ENCODE peak calls at places on chromosomes 3 and 15, in eight cellular contexts. Y, B, C, O, K, F, N and I are unnamed samples.

GRCh38 chr3:73509812-73510211 is 114.9 kb downstream of the PDZRN3 start:
- DNase-seq in Y (no peak), B (no peak), C (no peak), O (peak), K (no peak), F (no peak), N (no peak), I (no peak)

GRCh38 chr3:29977360-29977759 is 629.0 kb upstream of the TGFBR2 start:
- DNase-seq in Y (no peak), B (peak), C (no peak), O (no peak), K (no peak), F (peak), N (no peak), I (peak)

GRCh38 chr3:50474717-50475116 is 28.7 kb downstream of the CACNA2D2 start:
- DNase-seq in Y (no peak), B (peak), C (no peak), O (peak), K (no peak), F (peak), N (no peak), I (peak)

GRCh38 chr3:14411988-14412387 is 9.6 kb downstream of the SLC6A6 start:
- DNase-seq in Y (no peak), B (no peak), C (no peak), O (peak), K (no peak), F (no peak), N (no peak), I (no peak)

GRCh38 chr15:40878785-40879184 is 4.8 kb upstream of the RHOV start:
- DNase-seq in Y (no peak), B (peak), C (no peak), O (peak), K (no peak), F (peak), N (no peak), I (peak)

GRCh38 chr3:14033023-14033422 is 91.6 kb downstream of the CHCHD4 start:
- DNase-seq in Y (no peak), B (no peak), C (no peak), O (no peak), K (no peak), F (no peak), N (no peak), I (no peak)

GRCh38 chr15:90496791-90497190 is 32.9 kb upstream of the CRTC3 start:
- DNase-seq in Y (no peak), B (no peak), C (no peak), O (no peak), K (peak), F (no peak), N (no peak), I (peak)

GRCh38 chr3:152243301-152243711 is 25.4 kb upstream of the MBNL1 start:
- DNase-seq in Y (no peak), B (no peak), C (no peak), O (no peak), K (no peak), F (no peak), N (no peak), I (no peak)

GRCh38 chr3:115624029-115624645 is 827 bp downstream of the GAP43 start:
- DNase-seq in Y (no peak), B (no peak), C (no peak), O (no peak), K (no peak), F (peak), N (peak), I (no peak)

GRCh38 chr15:39624806-39625205 is 43.9 kb downstream of the THBS1 start:
- DNase-seq in Y (peak), B (peak), C (peak), O (peak), K (no peak), F (peak), N (no peak), I (peak)

GRCh38 chr3:127454051-127454450 is 136.5 kb downstream of the TPRA1 start:
- DNase-seq in Y (peak), B (no peak), C (no peak), O (no peak), K (no peak), F (no peak), N (peak), I (no peak)

GRCh38 chr3:12479919-12480425 is 4.3 kb upstream of the TSEN2 start:
- DNase-seq in Y (no peak), B (peak), C (peak), O (peak), K (peak), F (peak), N (no peak), I (peak)

GRCh38 chr3:185268194-185268809 is 14.5 kb upstream of the EHHADH start:
- DNase-seq in Y (no peak), B (no peak), C (no peak), O (no peak), K (no peak), F (no peak), N (no peak), I (no peak)

GRCh38 chr3:194880940-194881925 is 195.6 kb downstream of the FAM43A start:
- DNase-seq in Y (no peak), B (no peak), C (no peak), O (peak), K (no peak), F (no peak), N (no peak), I (no peak)

GRCh38 chr15:69493406-69493805 is 40.8 kb downstream of the RPLP1 start:
- DNase-seq in Y (no peak), B (no peak), C (no peak), O (no peak), K (no peak), F (no peak), N (no peak), I (no peak)

GRCh38 chr3:161914703-161915102 is 418.1 kb downstream of the OTOL1 start:
- DNase-seq in Y (no peak), B (peak), C (peak), O (peak), K (peak), F (peak), N (peak), I (peak)

DNA sequence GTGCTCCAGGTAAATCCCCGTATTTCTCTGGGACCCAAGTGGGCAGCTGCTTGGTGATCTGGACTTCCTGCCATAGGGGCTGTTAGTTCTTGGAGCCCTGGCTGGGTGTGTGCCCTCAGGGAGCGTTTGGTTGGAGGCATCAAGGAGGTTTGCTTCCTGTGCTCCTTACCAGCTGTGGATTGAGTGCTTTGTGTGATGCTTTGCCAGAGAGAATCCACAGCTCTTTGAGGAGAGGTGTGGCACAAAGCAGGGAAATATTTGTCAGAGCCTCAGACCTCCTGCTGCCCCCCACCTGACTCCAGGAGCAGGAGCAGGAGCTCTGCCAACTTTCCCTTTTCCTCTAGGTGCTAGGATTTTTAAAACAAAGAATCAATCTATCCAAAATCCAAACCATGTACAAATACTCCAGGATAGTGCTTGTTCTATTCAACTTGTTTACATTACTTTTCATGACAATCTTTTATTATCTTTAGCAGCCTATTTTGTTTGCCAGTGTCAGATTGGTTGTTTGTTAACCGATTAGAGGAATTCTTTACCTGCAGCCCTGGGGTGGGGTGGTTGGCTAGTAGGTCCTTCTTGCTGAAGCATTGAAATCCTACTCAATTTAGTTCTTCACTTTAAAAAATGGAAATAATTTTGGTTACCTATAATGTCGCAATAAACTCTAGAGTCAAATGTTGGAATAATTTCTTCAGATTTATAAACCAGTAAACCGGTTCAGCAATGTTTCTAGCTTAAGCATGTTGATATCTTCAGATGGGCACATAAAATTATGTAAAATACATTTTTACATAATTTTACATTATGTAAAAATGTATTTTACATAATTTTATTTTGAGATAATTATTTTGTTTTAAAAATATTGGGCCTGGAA is 2.5 kb downstream of the CTDSPL start:
- DNase-seq in Y (peak), B (peak), C (no peak), O (peak), K (no peak), F (no peak), N (peak), I (no peak)
- H3K4me3 ChIP-seq in Y (no peak), B (no peak), C (no peak), O (no peak), K (no peak), F (no peak), N (no peak), I (peak)

GRCh38 chr3:43087249-43087776 is 18.6 kb downstream of the POMGNT2 start:
- DNase-seq in Y (no peak), B (no peak), C (no peak), O (peak), K (no peak), F (peak), N (no peak), I (no peak)
- TF ChIP-seq CTCF in Y (no peak), B (peak), C (no peak), O (no peak), K (peak), F (peak), N (peak), I (peak)

GRCh38 chr15:42270551-42270950 is 2.5 kb upstream of the GANC start:
- DNase-seq in Y (no peak), B (no peak), C (no peak), O (no peak), K (no peak), F (no peak), N (no peak), I (no peak)
- H3K4me3 ChIP-seq in Y (no peak), B (no peak), C (no peak), O (peak), K (peak), F (no peak), N (no peak), I (no peak)

GRCh38 chr3:149765762-149766334 is 13.6 kb upstream of the COMMD2 start:
- DNase-seq in Y (no peak), B (peak), C (no peak), O (peak), K (no peak), F (peak), N (no peak), I (peak)
- TF ChIP-seq CTCF in Y (peak), B (peak), C (peak), O (peak), K (peak), F (peak), N (peak), I (peak)

GRCh38 chr3:27714101-27714526 is 8.0 kb downstream of the EOMES start:
- DNase-seq in Y (no peak), B (no peak), C (no peak), O (no peak), K (peak), F (no peak), N (no peak), I (no peak)
- H3K4me3 ChIP-seq in Y (no peak), B (no peak), C (peak), O (peak), K (peak), F (peak), N (no peak), I (no peak)

DNA sequence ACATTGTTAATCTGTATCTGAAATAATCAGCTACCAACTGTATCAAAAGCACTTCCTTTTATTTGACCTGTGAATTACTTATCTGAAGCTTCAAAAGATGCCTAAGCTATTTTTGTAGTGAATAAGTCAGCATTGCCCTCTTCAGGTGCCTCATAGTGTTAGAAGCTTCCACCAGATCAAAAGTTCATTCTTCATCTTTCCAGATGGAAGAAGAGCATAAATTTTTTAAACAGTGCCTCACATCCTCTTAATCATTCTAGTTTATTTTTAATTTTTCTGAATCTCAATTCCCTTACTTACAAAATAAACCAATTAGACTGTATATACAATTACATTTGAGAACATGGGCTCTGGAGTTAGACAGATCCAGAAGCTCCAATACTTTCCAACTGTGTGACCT is 65.0 kb downstream of the MYO5A start:
- DNase-seq in Y (no peak), B (no peak), C (no peak), O (peak), K (no peak), F (peak), N (no peak), I (peak)
- TF ChIP-seq CTCF in Y (no peak), B (peak), C (no peak), O (no peak), K (no peak), F (peak), N (peak), I (peak)

GRCh38 chr3:64098686-64099085 is 75.4 kb upstream of the PSMD6 start:
- DNase-seq in Y (no peak), B (no peak), C (no peak), O (peak), K (no peak), F (peak), N (no peak), I (no peak)

GRCh38 chr3:64093825-64094712 is 70.8 kb upstream of the PSMD6 start:
- DNase-seq in Y (no peak), B (peak), C (no peak), O (peak), K (peak), F (no peak), N (no peak), I (no peak)

GRCh38 chr3:64091501-64091900 is 68.2 kb upstream of the PSMD6 start:
- DNase-seq in Y (no peak), B (no peak), C (no peak), O (no peak), K (no peak), F (no peak), N (no peak), I (no peak)

GRCh38 chr3:64097920-64098319 is 74.6 kb upstream of the PSMD6 start:
- DNase-seq in Y (no peak), B (no peak), C (no peak), O (no peak), K (no peak), F (no peak), N (no peak), I (no peak)

GRCh38 chr3:64094713-64095079 is 71.4 kb upstream of the PSMD6 start:
- DNase-seq in Y (no peak), B (no peak), C (no peak), O (no peak), K (no peak), F (no peak), N (no peak), I (no peak)
- H3K4me3 ChIP-seq in Y (no peak), B (no peak), C (no peak), O (no peak), K (no peak), F (no peak), N (no peak), I (no peak)

GRCh38 chr3:196604548-196604947 is 34.9 kb upstream of the NRROS start:
- DNase-seq in Y (no peak), B (no peak), C (no peak), O (no peak), K (no peak), F (no peak), N (no peak), I (no peak)

GRCh38 chr3:196609815-196610515 is 29.5 kb upstream of the NRROS start:
- DNase-seq in Y (no peak), B (no peak), C (no peak), O (no peak), K (no peak), F (no peak), N (no peak), I (no peak)

GRCh38 chr3:196611761-196612483 is 27.6 kb upstream of the NRROS start:
- DNase-seq in Y (no peak), B (no peak), C (no peak), O (no peak), K (no peak), F (no peak), N (no peak), I (no peak)

GRCh38 chr3:196608693-196609092 is 30.8 kb upstream of the NRROS start:
- DNase-seq in Y (no peak), B (no peak), C (no peak), O (no peak), K (no peak), F (no peak), N (no peak), I (no peak)

GRCh38 chr3:196609343-196609775 is 30.1 kb upstream of the NRROS start:
- DNase-seq in Y (peak), B (peak), C (peak), O (peak), K (peak), F (peak), N (peak), I (peak)
- TF ChIP-seq CTCF in Y (peak), B (peak), C (peak), O (peak), K (peak), F (peak), N (peak), I (peak)